ENCODE peak calls at places on chromosomes 7 and 10, in eight cellular contexts. U is HepG2, K is IMR-90, A is right lobe of liver, C is esophagus squamous epithelium, J is suprapubic skin, M is ovary, F is adrenal gland. E is an unnamed sample.

GRCh38 chr7:27178366-27178765 is 4.2 kb upstream of the HOXA10 start:
- DNase-seq in U (no peak), K (no peak), A (no peak), C (no peak), J (peak; percentile 71), M (no peak), F (no peak), E (no peak)

GRCh38 chr7:17934094-17934493 is 6.2 kb downstream of the SNX13 start:
- DNase-seq in U (no peak), K (no peak), A (no peak), C (no peak), J (no peak), M (no peak), F (no peak), E (no peak)

GRCh38 chr10:43043342-43043772 is 33.5 kb upstream of the RET start:
- DNase-seq in U (no peak), K (no peak), A (no peak), C (no peak), J (no peak), M (peak; percentile 8), F (no peak), E (no peak)

GRCh38 chr7:100545636-100546128 is 6.7 kb downstream of the AGFG2 start:
- DNase-seq in U (peak; percentile 95), K (peak; percentile 86), A (peak; percentile 60), C (no peak), J (no peak), M (peak; percentile 87), F (peak; percentile 78), E (peak; percentile 74)

GRCh38 chr7:139692723-139693122 is 85.1 kb downstream of the HIPK2 start:
- DNase-seq in U (no peak), K (no peak), A (no peak), C (no peak), J (no peak), M (no peak), F (no peak), E (peak; percentile 60)

GRCh38 chr7:732094-732541 is 5.0 kb upstream of the PRKAR1B start:
- DNase-seq in U (peak; percentile 86), K (no peak), A (no peak), C (no peak), J (no peak), M (no peak), F (peak; percentile 38), E (peak; percentile 82)

GRCh38 chr7:139016931-139017511 is 18.8 kb downstream of the ZC3HAV1L start:
- DNase-seq in U (peak; percentile 68), K (peak; percentile 75), A (peak; percentile 68), C (peak; percentile 6), J (no peak), M (peak; percentile 71), F (peak; percentile 65), E (peak; percentile 55)

GRCh38 chr7:151060416-151061234 is 1.2 kb downstream of the SLC4A2 start:
- DNase-seq in U (peak; percentile 42), K (no peak), A (peak; percentile 67), C (no peak), J (no peak), M (peak; percentile 46), F (peak; percentile 51), E (peak; percentile 67)

GRCh38 chr10:123890246-123890645 is 1.4 kb downstream of the CPXM2 start:
- DNase-seq in U (no peak), K (no peak), A (no peak), C (no peak), J (peak; percentile 45), M (peak; percentile 32), F (no peak), E (no peak)

DNA sequence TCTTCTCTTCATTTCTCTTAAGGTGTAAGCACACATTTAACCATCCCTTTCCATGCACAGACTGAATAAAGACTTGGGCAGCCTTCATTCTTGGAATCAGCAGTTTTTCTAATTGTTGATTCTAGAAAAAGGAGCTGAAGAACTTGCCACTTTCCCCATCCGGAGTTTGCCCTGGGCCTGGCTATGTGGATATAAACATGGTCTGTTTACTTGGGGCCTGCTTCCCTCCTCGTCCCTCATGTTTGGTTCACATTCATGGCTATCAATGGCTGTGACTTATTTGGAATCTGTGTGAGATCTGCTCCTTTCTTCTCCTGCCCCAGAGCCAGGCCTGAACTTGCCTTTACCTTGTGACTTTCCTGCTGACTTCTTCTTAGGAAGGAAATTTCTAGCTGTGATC is 199.3 kb downstream of the LRMDA start:
- DNase-seq in U (peak; percentile 30), K (no peak), A (no peak), C (no peak), J (no peak), M (no peak), F (no peak), E (no peak)
- H3K27ac ChIP-seq in U (no peak overlapping the region), K (no peak overlapping the region), A (no peak overlapping the region), C (no peak overlapping the region), J (no peak overlapping the region), M (no peak overlapping the region), F (no peak overlapping the region), E (no peak overlapping the region)

DNA sequence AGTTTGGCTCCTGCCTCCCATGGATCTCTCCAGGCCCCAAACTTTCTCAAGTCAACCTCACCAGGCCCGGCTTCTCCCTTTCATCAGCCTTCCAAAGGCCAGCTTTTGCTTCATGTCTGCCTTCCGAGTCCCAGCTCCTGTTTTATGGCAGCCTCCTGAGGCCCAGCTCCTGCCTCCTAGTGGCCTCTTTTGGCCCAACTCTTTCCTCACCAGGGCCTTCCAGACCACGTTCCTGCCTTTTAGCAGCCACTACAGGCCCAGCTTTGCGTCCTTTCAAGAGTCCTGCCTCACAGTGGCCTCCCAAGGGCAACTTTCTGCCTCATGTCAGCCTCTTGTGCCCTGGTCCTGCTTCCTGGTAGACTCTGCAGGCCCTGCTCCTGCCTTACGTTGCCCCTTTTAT is 15.3 kb upstream of the TMEM248 start:
- DNase-seq in U (no peak), K (no peak), A (no peak), C (no peak), J (no peak), M (no peak), F (no peak), E (no peak)
- TF ChIP-seq CTCF in U (peak; percentile 38), K (peak; percentile 7), A (no peak), C (no peak), J (no peak), M (no peak), F (no peak), E (no peak)

GRCh38 chr7:2230226-2230625 is 2.5 kb downstream of the MAD1L1 start:
- DNase-seq in U (no peak), K (no peak), A (no peak), C (no peak), J (no peak), M (no peak), F (no peak), E (no peak)

GRCh38 chr7:2233876-2234275 is 1.1 kb upstream of the MAD1L1 start:
- DNase-seq in U (no peak), K (peak; percentile 39), A (no peak), C (no peak), J (no peak), M (no peak), F (no peak), E (no peak)

GRCh38 chr7:2230882-2231281 is 1.9 kb downstream of the MAD1L1 start:
- DNase-seq in U (peak; percentile 31), K (no peak), A (no peak), C (no peak), J (no peak), M (no peak), F (no peak), E (no peak)

GRCh38 chr7:2231992-2232765 is 566 bp downstream of the MAD1L1 start:
- DNase-seq in U (peak; percentile 47), K (no peak), A (no peak), C (no peak), J (no peak), M (no peak), F (no peak), E (no peak)

GRCh38 chr7:2232766-2233520 is at the start of gene MAD1L1:
- DNase-seq in U (peak; percentile 83), K (peak; percentile 88), A (peak; percentile 91), C (peak; percentile 39), J (peak; percentile 92), M (peak; percentile 91), F (peak; percentile 93), E (peak; percentile 89)
- TF ChIP-seq POLR2A in U (peak; percentile 78), K (peak; percentile 38), A (peak; percentile 23), C (peak; percentile 50), J (no peak), M (no peak), F (no peak), E (peak; percentile 2)

GRCh38 chr7:97971990-97972943 is 17.7 kb downstream of the OCM2 start:
- DNase-seq in U (peak; percentile 71), K (peak; percentile 57), A (peak; percentile 81), C (peak; percentile 21), J (peak; percentile 86), M (peak; percentile 57), F (peak; percentile 74), E (peak; percentile 90)

GRCh38 chr7:97973206-97973658 is 16.8 kb downstream of the OCM2 start:
- DNase-seq in U (no peak), K (no peak), A (no peak), C (no peak), J (no peak), M (no peak), F (no peak), E (peak; percentile 94)

DNA sequence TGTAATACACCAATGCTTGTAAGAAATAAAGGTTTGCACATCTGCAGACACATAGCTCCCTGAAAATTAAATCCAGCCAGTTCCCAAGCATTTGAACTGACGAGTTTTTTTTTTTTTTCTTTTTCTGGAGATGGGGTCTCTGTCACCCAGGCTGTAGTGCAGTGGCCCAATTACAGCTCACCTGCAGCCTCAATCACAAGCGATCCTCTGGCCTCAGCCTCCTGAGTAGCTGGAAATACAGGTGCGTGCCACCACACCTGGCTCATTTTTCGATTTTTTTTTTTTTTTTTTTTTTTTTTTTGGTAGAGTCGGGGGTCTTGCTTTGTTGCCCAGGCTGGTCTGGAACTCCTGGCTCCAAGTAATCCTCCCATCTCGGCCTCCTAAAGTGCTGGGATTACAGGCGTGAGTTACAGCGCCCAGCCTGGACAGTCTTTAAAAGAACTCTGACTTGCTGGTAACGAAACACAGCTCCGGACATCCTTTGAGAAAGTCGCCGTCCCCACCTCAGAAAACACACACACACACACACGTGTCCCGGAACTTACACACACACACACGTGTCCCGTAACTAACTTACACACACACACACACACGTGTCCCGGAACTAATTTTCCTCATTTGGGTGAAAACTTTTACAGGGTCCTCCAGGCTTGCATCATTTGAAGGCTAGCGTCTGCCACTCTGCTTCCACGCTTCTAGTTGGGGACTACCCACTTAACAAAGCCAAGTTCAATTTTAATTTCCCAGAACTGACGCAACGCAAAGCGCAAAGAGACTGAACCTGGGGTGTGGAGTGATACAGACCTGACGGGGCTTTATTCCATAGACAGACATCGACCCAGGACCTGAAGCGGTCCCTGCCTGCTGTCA is 18.6 kb downstream of the OCM2 start:
- DNase-seq in U (peak; percentile 40), K (peak; percentile 13), A (no peak), C (no peak), J (no peak), M (no peak), F (no peak), E (peak; percentile 38)
- H3K27ac ChIP-seq in U (peak overlapping the region; percentile 66), K (peak overlapping the region; percentile 4), A (peak overlapping the region; percentile 54), C (peak overlapping the region; percentile 88), J (peak overlapping the region; percentile 66), M (no peak overlapping the region), F (no peak overlapping the region), E (peak overlapping the region; percentile 90)